ENCODE peak calls at places on chromosome 15, in six cellular contexts. I is CD4-positive, alpha-beta memory T cell; E is MM.1S; L is astrocyte of the cerebellum; X is GM23338; Z is OCI-LY7. N is an unnamed sample.

GRCh38 chr15:65184305-65184943 is 718 bp downstream of the CLPX start:
- DNase-seq in E (peak; percentile 51), X (peak; percentile 79), Z (peak; percentile 58), I (peak; percentile 31), L (no peak), N (peak; percentile 12)

GRCh38 chr15:39466428-39466827 is 114.5 kb upstream of the THBS1 start:
- DNase-seq in E (no peak), I (no peak), Z (no peak), L (no peak), X (peak; percentile 8), N (no peak)

GRCh38 chr15:69838951-69839350 is 258.8 kb downstream of the TLE3 start:
- DNase-seq in L (no peak), E (no peak), Z (no peak), X (no peak), I (no peak), N (no peak)

GRCh38 chr15:75156306-75157215 is 45.1 kb upstream of the C15orf39 start:
- DNase-seq in E (no peak), X (peak; percentile 83), Z (no peak), I (no peak), L (no peak), N (no peak)

GRCh38 chr15:79167776-79168175 is 77.2 kb upstream of the RASGRF1 start:
- DNase-seq in E (no peak), L (no peak), I (no peak), X (no peak), Z (no peak), N (no peak)

GRCh38 chr15:90362936-90363212 is 10.8 kb downstream of the ZNF774 start:
- DNase-seq in X (no peak), Z (no peak), E (no peak), I (no peak), L (peak; percentile 72), N (peak; percentile 80)

GRCh38 chr15:71753346-71753745 is 57.0 kb upstream of the NR2E3 start:
- DNase-seq in E (no peak), I (no peak), X (no peak), Z (no peak), L (no peak), N (no peak)

GRCh38 chr15:70034141-70034540 is 63.6 kb downstream of the TLE3 start:
- DNase-seq in I (no peak), E (no peak), Z (no peak), X (no peak), L (no peak), N (no peak)

GRCh38 chr15:100113351-100114075 is 228.3 kb downstream of the ADAMTS17 start:
- DNase-seq in I (no peak), Z (no peak), E (no peak), L (no peak), X (no peak), N (no peak)

GRCh38 chr15:70061086-70061370 is 36.7 kb downstream of the TLE3 start:
- DNase-seq in L (no peak), Z (no peak), X (no peak), E (no peak), I (no peak), N (peak; percentile 54)

GRCh38 chr15:90883971-90884718 is at the start of gene FES:
- DNase-seq in Z (no peak), I (no peak), X (peak; percentile 79), E (no peak), L (no peak), N (no peak)

GRCh38 chr15:69298697-69299441 is at the start of gene PAQR5:
- DNase-seq in I (no peak), Z (no peak), X (peak; percentile 61), L (no peak), E (no peak), N (no peak)

GRCh38 chr15:87827126-87827525 is 429.4 kb downstream of the NTRK3 start:
- DNase-seq in E (no peak), X (no peak), Z (no peak), I (no peak), L (no peak), N (no peak)

GRCh38 chr15:61621146-61621545 is 392.0 kb upstream of the RORA start:
- DNase-seq in X (peak; percentile 69), I (no peak), E (peak; percentile 41), L (no peak), Z (peak; percentile 1), N (no peak)

GRCh38 chr15:92896543-92896942 is 3.6 kb upstream of the CHD2 start:
- DNase-seq in E (no peak), L (no peak), X (no peak), I (no peak), Z (no peak), N (no peak)

GRCh38 chr15:34818531-34818930 is 23.2 kb upstream of the ACTC1 start:
- DNase-seq in E (no peak), X (no peak), I (no peak), L (no peak), Z (no peak), N (no peak)

GRCh38 chr15:44802336-44802735 is 66.0 kb downstream of the TRIM69 start:
- DNase-seq in L (no peak), Z (peak; percentile 32), I (no peak), X (no peak), E (peak; percentile 35), N (no peak)

GRCh38 chr15:93088981-93089854 is at the start of gene RGMA:
- DNase-seq in Z (no peak), X (peak; percentile 66), L (no peak), E (no peak), I (no peak), N (no peak)

GRCh38 chr15:58852347-58852746 is 81.1 kb downstream of the SLTM start:
- DNase-seq in I (no peak), L (no peak), E (no peak), X (peak; percentile 64), Z (peak; percentile 8), N (no peak)

GRCh38 chr15:58608129-58608590 is 141.3 kb downstream of the ADAM10 start:
- DNase-seq in I (peak; percentile 43), E (no peak), L (no peak), Z (no peak), X (no peak), N (no peak)

GRCh38 chr15:66701422-66702034 is 508 bp upstream of the SMAD6 start:
- DNase-seq in L (no peak), X (peak; percentile 53), Z (no peak), E (peak; percentile 45), I (peak; percentile 33), N (no peak)

GRCh38 chr15:44729394-44729913 is 6.9 kb upstream of the TRIM69 start:
- DNase-seq in E (peak; percentile 53), I (no peak), X (peak; percentile 60), Z (peak; percentile 72), L (no peak), N (no peak)

GRCh38 chr15:66733976-66734375 is 31.9 kb downstream of the SMAD6 start:
- DNase-seq in L (no peak), E (no peak), Z (no peak), I (no peak), X (no peak), N (no peak)

GRCh38 chr15:99102332-99103235 is 2.3 kb upstream of the SYNM start:
- DNase-seq in E (no peak), L (no peak), I (no peak), X (no peak), Z (no peak), N (no peak)

GRCh38 chr15:29818141-29818540 is 4.1 kb downstream of the TJP1 start:
- DNase-seq in Z (no peak), X (no peak), E (no peak), L (no peak), I (no peak), N (no peak)
- H3K4me3 ChIP-seq in Z (no peak overlapping the region), X (no peak overlapping the region), E (no peak overlapping the region), L (no peak overlapping the region), I (no peak overlapping the region), N (no peak overlapping the region)

GRCh38 chr15:73993211-73993994 is 1.1 kb upstream of the PML start:
- DNase-seq in L (no peak), I (no peak), Z (no peak), X (no peak), E (no peak), N (no peak)
- H3K4me3 ChIP-seq in L (peak overlapping the region; percentile 96), I (peak overlapping the region; percentile 79), Z (peak overlapping the region; percentile 89), X (peak overlapping the region; percentile 88), E (peak overlapping the region; percentile 87), N (no peak overlapping the region)

DNA sequence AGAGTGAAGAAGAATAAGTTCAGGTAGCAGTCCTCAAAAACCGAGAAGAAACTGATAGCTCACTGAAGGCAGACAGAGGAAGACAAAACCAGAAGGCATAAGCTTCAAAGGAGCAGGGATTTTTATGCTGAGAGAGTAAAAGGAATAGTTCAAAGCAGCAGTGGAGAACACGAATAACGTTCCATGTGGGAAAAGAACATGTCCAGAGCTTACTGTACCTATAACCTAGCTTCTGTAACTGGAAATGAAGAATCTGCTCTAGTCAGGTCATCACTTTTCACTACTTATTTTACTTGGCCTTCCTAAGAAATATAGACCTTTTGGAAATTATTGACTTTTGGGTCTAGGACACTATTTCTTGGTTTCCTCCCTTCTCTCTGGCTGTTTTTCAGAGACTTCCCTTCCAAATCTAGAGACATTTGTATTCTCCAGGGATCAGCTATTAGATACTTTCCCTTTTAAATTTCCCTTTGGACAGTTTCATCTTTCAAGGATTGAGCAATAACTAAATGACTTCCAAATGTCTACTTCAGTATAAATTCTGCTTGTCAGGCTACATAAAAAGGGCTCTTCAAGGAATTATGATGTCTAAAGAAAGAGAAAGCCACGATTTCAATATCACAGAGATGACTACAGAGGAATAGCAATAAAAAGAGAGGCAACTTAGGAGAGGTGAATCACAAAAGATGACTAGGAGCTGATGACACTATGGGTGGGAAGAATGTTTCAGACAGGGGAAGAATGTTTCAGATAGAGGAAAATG is 46.7 kb downstream of the UBE3A start:
- DNase-seq in L (no peak), X (no peak), I (no peak), E (no peak), Z (no peak), N (no peak)
- H3K4me3 ChIP-seq in L (no peak overlapping the region), X (no peak overlapping the region), I (no peak overlapping the region), E (no peak overlapping the region), Z (no peak overlapping the region), N (no peak overlapping the region)

GRCh38 chr15:60020736-60021135 is 16.6 kb downstream of the FOXB1 start:
- DNase-seq in I (no peak), L (no peak), E (no peak), X (no peak), Z (no peak), N (peak; percentile 23)

GRCh38 chr15:60022379-60022741 is 18.2 kb downstream of the FOXB1 start:
- DNase-seq in I (no peak), Z (no peak), E (no peak), L (no peak), X (no peak), N (no peak)

GRCh38 chr15:60021589-60022378 is 17.7 kb downstream of the FOXB1 start:
- DNase-seq in E (no peak), X (no peak), I (no peak), L (no peak), Z (no peak), N (no peak)

GRCh38 chr15:60012695-60013094 is 8.6 kb downstream of the FOXB1 start:
- DNase-seq in I (no peak), Z (no peak), L (no peak), X (no peak), E (no peak), N (no peak)

DNA sequence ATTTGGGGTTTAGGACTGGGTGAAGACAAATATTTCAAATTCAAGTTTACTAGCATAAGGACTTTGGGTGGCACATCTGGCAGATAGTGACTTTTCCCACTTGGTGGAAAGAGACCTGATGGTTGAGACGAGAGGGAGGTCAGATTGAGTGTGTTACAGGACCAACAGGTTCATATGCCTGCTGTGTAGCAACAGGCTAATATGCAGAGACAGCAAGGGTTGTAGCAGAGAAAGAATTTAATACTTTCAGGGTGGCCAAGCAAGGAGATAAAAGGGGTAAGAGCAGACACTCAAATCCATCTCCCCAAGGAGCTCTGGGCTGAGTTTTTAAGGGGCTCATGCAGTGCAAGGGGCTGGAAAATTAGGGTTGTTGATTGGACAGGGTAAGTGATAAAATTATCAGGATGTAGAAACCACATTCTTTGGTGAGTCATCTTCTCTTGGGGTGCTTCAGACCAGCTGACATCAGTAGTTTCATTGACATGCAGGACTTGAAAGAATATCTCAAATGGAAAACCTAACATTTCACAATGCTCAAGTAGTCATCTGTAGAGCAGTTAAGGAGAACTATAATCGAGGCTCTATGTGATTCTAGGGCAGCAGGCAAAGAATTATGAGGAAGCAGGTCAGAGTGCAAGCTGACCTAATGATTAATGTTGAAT is 13.6 kb downstream of the FOXB1 start:
- DNase-seq in L (no peak), E (peak; percentile 64), X (no peak), I (no peak), Z (no peak), N (no peak)
- H3K4me3 ChIP-seq in L (no peak overlapping the region), E (no peak overlapping the region), X (no peak overlapping the region), I (no peak overlapping the region), Z (no peak overlapping the region), N (no peak overlapping the region)